ENCODE peak calls at places on chromosome 2, in five cellular contexts. One of them, this sample, is unnamed.

GRCh38 chr2:203025592-203025991 is 10.9 kb downstream of the NBEAL1 start:
- ATAC-seq in activated T-cell treated with anti-CD3 and anti-CD28 coated beads, Interleukin-2, amount 50 U/mL, for 4 hours: no peak
- ATAC-seq in GM12878: peak; percentile 40
- ATAC-seq in right cardiac atrium: no peak
- ATAC-seq in left lobe of liver: peak; percentile 54
- ATAC-seq in this sample: no peak

GRCh38 chr2:131419447-131419846 is 55.5 kb upstream of the RAB6D start:
- ATAC-seq in activated T-cell treated with anti-CD3 and anti-CD28 coated beads, Interleukin-2, amount 50 U/mL, for 4 hours: no peak
- ATAC-seq in GM12878: no peak
- ATAC-seq in right cardiac atrium: no peak
- ATAC-seq in left lobe of liver: no peak
- ATAC-seq in this sample: no peak

GRCh38 chr2:73218298-73218697 is 4.3 kb downstream of the SMYD5 start:
- ATAC-seq in activated T-cell treated with anti-CD3 and anti-CD28 coated beads, Interleukin-2, amount 50 U/mL, for 4 hours: no peak
- ATAC-seq in GM12878: no peak
- ATAC-seq in right cardiac atrium: no peak
- ATAC-seq in left lobe of liver: no peak
- ATAC-seq in this sample: no peak

GRCh38 chr2:175955168-175955567 is 46.9 kb downstream of the LNPK start:
- ATAC-seq in activated T-cell treated with anti-CD3 and anti-CD28 coated beads, Interleukin-2, amount 50 U/mL, for 4 hours: no peak
- ATAC-seq in GM12878: no peak
- ATAC-seq in right cardiac atrium: no peak
- ATAC-seq in left lobe of liver: peak; percentile 66
- ATAC-seq in this sample: no peak

GRCh38 chr2:85457877-85458316 is 39.4 kb downstream of the SH2D6 start:
- ATAC-seq in activated T-cell treated with anti-CD3 and anti-CD28 coated beads, Interleukin-2, amount 50 U/mL, for 4 hours: no peak
- ATAC-seq in GM12878: no peak
- ATAC-seq in right cardiac atrium: no peak
- ATAC-seq in left lobe of liver: no peak
- ATAC-seq in this sample: peak; percentile 95

GRCh38 chr2:224918626-224919471 is 123.4 kb downstream of the DOCK10 start:
- ATAC-seq in activated T-cell treated with anti-CD3 and anti-CD28 coated beads, Interleukin-2, amount 50 U/mL, for 4 hours: peak; percentile 24
- ATAC-seq in GM12878: no peak
- ATAC-seq in right cardiac atrium: no peak
- ATAC-seq in left lobe of liver: no peak
- ATAC-seq in this sample: peak; percentile 17

GRCh38 chr2:134466141-134466540 is 212.3 kb downstream of the MGAT5 start:
- ATAC-seq in activated T-cell treated with anti-CD3 and anti-CD28 coated beads, Interleukin-2, amount 50 U/mL, for 4 hours: no peak
- ATAC-seq in GM12878: peak; percentile 78
- ATAC-seq in right cardiac atrium: no peak
- ATAC-seq in left lobe of liver: peak; percentile 87
- ATAC-seq in this sample: no peak

GRCh38 chr2:215878476-215879063 is 134.8 kb downstream of the MREG start:
- ATAC-seq in activated T-cell treated with anti-CD3 and anti-CD28 coated beads, Interleukin-2, amount 50 U/mL, for 4 hours: no peak
- ATAC-seq in GM12878: peak; percentile 49
- ATAC-seq in right cardiac atrium: no peak
- ATAC-seq in left lobe of liver: no peak
- ATAC-seq in this sample: no peak

GRCh38 chr2:41966920-41967319 is 80.9 kb upstream of the PKDCC start:
- ATAC-seq in activated T-cell treated with anti-CD3 and anti-CD28 coated beads, Interleukin-2, amount 50 U/mL, for 4 hours: no peak
- ATAC-seq in GM12878: peak; percentile 74
- ATAC-seq in right cardiac atrium: peak; percentile 61
- ATAC-seq in left lobe of liver: no peak
- ATAC-seq in this sample: peak; percentile 21

This sample was measured in esophagus mucosa.